ENCODE peak calls at places on chromosomes 5 and 9, in six cellular contexts. W is naive thymus-derived CD4-positive, alpha-beta T cell; L is psoas muscle; A is endothelial cell of umbilical vein; H is transverse colon; E is OCI-LY7. I is an unnamed sample. For H3K4me1, the result is how much of the 10 kb centered on the place peaks cover.

GRCh38 chr9:14533867-14534650 is 159.2 kb downstream of the ZDHHC21 start:
- DNase-seq in H (no peak), E (no peak), W (no peak), A (no peak), L (no peak), I (no peak)

GRCh38 chr9:14207352-14207995 is 106.5 kb downstream of the NFIB start:
- DNase-seq in W (no peak), L (no peak), E (no peak), H (no peak), A (no peak), I (no peak)

GRCh38 chr9:84340535-84340934 is at the start of gene SLC28A3:
- DNase-seq in H (peak), E (no peak), L (no peak), W (no peak), A (no peak), I (no peak)

GRCh38 chr5:168364738-168365550 is 73.5 kb downstream of the WWC1 start:
- DNase-seq in H (no peak), L (no peak), E (no peak), W (no peak), A (no peak), I (no peak)

GRCh38 chr5:125408582-125409069 is 662.2 kb upstream of the ZNF608 start:
- DNase-seq in A (peak), E (no peak), W (no peak), L (peak), H (peak), I (no peak)

GRCh38 chr5:56535347-56535746 is 280.0 kb upstream of the MAP3K1 start:
- DNase-seq in L (no peak), W (no peak), A (no peak), H (no peak), E (no peak), I (no peak)

GRCh38 chr5:9558319-9558965 is 12.6 kb upstream of the SEMA5A start:
- DNase-seq in L (no peak), W (no peak), E (no peak), H (peak), A (no peak), I (no peak)

GRCh38 chr9:2285411-2285810 is 270.3 kb downstream of the SMARCA2 start:
- DNase-seq in L (no peak), H (no peak), W (no peak), E (no peak), A (no peak), I (no peak)

GRCh38 chr9:89139450-89139849 is 39.2 kb downstream of the SHC3 start:
- DNase-seq in L (no peak), W (no peak), H (no peak), E (no peak), A (peak), I (no peak)

GRCh38 chr9:97468658-97469448 is 32.6 kb upstream of the TMOD1 start:
- DNase-seq in H (peak), A (peak), W (peak), E (peak), L (peak), I (no peak)

GRCh38 chr9:84597131-84597530 is 72.4 kb upstream of the NTRK2 start:
- DNase-seq in L (no peak), H (no peak), W (no peak), E (no peak), A (no peak), I (no peak)

GRCh38 chr5:59095480-59095879 is 512.6 kb downstream of the RAB3C start:
- DNase-seq in E (no peak), W (no peak), L (no peak), H (no peak), A (no peak), I (no peak)

GRCh38 chr9:97046228-97046627 is 7.3 kb upstream of the CTSV start:
- DNase-seq in E (no peak), L (no peak), H (peak), W (no peak), A (no peak), I (no peak)

GRCh38 chr5:42953061-42953460 is 87.1 kb downstream of the ANXA2R start:
- DNase-seq in W (no peak), E (no peak), L (no peak), H (no peak), A (peak), I (no peak)

GRCh38 chr9:81069923-81070322 is 619.4 kb downstream of the TLE1 start:
- DNase-seq in A (no peak), L (no peak), W (no peak), E (no peak), H (no peak), I (no peak)

GRCh38 chr5:74019923-74020322 is 393.9 kb downstream of the ARHGEF28 start:
- DNase-seq in L (no peak), H (no peak), W (no peak), E (no peak), A (no peak), I (no peak)

GRCh38 chr5:173915310-173916005 is 27.3 kb downstream of the CPEB4 start:
- DNase-seq in W (no peak), L (no peak), H (no peak), A (no peak), E (no peak), I (no peak)

GRCh38 chr5:97628011-97628410 is 445.0 kb upstream of the RIOK2 start:
- DNase-seq in H (no peak), L (no peak), E (no peak), A (no peak), W (no peak), I (no peak)

GRCh38 chr5:128290152-128290858 is 206.7 kb downstream of the SLC12A2 start:
- DNase-seq in L (no peak), H (no peak), W (no peak), E (no peak), A (no peak), I (no peak)

GRCh38 chr5:15664961-15665360 is 165.0 kb downstream of the FBXL7 start:
- DNase-seq in H (no peak), L (no peak), W (no peak), A (no peak), E (no peak), I (no peak)

GRCh38 chr5:167020418-167020817 is 1271.0 kb upstream of the WWC1 start:
- DNase-seq in A (no peak), W (no peak), H (no peak), E (no peak), L (no peak), I (no peak)

GRCh38 chr9:347667-348292 is 133.1 kb downstream of the DOCK8 start:
- DNase-seq in L (no peak), H (no peak), W (no peak), A (peak), E (peak), I (no peak)

GRCh38 chr5:73282383-73282782 is 109.4 kb downstream of the TMEM174 start:
- DNase-seq in L (no peak), H (no peak), W (no peak), A (peak), E (no peak), I (no peak)

GRCh38 chr9:137972355-137972987 is 94.9 kb downstream of the CACNA1B start:
- DNase-seq in H (no peak), L (no peak), E (no peak), W (no peak), A (no peak), I (no peak)

GRCh38 chr5:79200573-79201183 is 35.3 kb upstream of the JMY start:
- DNase-seq in E (peak), A (no peak), L (no peak), W (no peak), H (no peak), I (peak)

GRCh38 chr5:107381189-107381856 is 289.4 kb downstream of the EFNA5 start:
- DNase-seq in W (no peak), E (no peak), L (peak), H (no peak), A (no peak), I (no peak)

GRCh38 chr5:133467325-133467700 is 145.0 kb downstream of the FSTL4 start:
- DNase-seq in H (no peak), E (no peak), A (no peak), W (no peak), L (no peak), I (peak)

GRCh38 chr5:107558951-107559350 is 111.8 kb downstream of the EFNA5 start:
- DNase-seq in W (no peak), H (no peak), E (no peak), L (no peak), A (no peak), I (no peak)

GRCh38 chr5:98585661-98586310 is 187.7 kb upstream of the RGMB start:
- DNase-seq in L (no peak), H (no peak), A (no peak), W (no peak), E (no peak), I (no peak)

GRCh38 chr9:118091676-118092490 is 387.7 kb downstream of the TLR4 start:
- DNase-seq in W (no peak), A (no peak), H (no peak), E (no peak), L (no peak), I (no peak)

GRCh38 chr9:124453586-124454191 is 3.4 kb downstream of the ADGRD2 start:
- DNase-seq in E (no peak), H (peak), A (no peak), W (no peak), L (no peak), I (no peak)

GRCh38 chr5:134634227-134634626 is 1.6 kb upstream of the SAR1B start:
- DNase-seq in E (no peak), W (no peak), L (no peak), A (no peak), H (no peak), I (no peak)

DNA sequence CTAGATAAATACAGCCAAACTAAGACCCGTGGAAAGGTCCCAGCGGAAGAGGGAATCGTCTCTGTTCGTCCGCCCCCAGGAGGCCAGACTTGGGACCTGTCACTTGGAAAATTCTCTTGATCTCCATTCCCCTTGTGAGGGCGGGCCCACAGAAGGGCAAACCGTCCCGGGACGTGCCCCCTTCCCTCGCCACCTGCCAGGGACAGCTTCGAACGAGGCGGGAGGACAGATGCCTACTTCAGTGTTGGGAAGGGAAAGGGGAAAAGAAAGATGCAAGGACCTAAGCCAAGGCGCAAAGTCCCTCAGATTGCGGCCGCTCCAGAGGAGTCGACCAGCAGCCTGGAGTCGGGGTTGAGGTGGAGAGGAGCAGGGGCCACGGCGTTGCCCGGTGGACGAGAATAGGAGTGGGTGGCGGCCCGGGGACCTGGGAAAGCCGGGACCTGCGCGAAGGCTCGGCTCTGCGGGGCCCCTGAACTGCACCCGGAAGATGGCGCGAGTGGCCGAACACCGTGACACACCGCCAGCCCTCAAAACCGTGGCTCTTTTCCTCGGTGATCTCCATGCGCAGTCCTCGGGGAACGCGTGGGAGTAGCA is 4.4 kb upstream of the EBF1 start:
- DNase-seq in H (no peak), A (no peak), L (no peak), E (no peak), W (no peak), I (no peak)
- H3K4me3 ChIP-seq in H (no peak), A (no peak), L (no peak), E (no peak), W (no peak), I (no peak)

GRCh38 chr9:131416509-131416908 is 22.6 kb downstream of the PRRC2B start:
- DNase-seq in A (no peak), H (no peak), E (no peak), L (no peak), W (no peak), I (no peak)
- H3K4me1 ChIP-seq in A (under half), H (under half), E (under half), L (half or more), W (half or more), I (half or more)

DNA sequence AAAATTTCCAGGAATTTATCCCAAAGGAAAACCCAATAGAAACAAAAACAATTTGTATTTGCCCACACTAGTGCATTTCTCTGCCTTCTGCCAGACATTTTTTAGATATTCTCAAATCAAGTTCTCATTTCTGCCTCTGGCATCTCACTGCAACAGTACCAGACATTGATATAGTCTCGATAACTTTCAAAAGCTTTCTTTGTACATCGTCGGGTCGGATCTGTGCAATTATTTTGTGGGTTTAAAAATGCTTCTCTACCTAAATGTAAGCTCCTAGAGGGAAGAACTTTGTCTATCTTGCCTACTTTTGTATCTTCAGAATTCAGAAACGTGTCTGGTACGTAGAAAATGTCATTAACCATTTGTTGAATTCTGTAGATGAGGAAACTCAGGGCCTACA is 125.5 kb upstream of the LIFR start:
- DNase-seq in A (no peak), W (no peak), L (no peak), E (no peak), H (no peak), I (no peak)
- H3K4me3 ChIP-seq in A (no peak), W (no peak), L (no peak), E (no peak), H (no peak), I (no peak)

GRCh38 chr5:373710-374602 is 52.4 kb downstream of the AHRR start:
- DNase-seq in A (peak), W (peak), H (peak), L (peak), E (no peak), I (peak)
- H3K4me1 ChIP-seq in A (under half), W (under half), H (under half), L (under half), E (under half), I (under half)

DNA sequence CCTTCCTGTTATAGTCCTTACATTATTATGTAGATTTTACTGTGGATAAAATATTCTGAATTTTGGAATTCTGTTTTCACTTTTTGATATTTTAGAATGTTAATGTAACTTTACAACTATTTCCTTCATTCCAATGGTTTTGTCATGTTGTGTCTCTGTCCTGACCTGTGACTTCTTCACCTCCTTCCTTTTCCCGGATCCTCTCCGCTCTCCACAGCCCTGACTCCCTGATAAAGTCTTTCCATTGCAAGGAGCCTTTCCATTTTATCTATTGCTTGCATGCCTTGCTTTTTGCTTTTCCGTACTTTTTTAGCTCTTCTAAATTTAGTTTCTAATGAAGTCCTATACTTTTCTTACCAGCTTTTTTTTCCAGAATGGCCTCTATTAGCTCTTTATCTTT is 117.6 kb upstream of the ARRDC3 start:
- DNase-seq in E (no peak), A (no peak), L (no peak), H (no peak), W (no peak), I (no peak)
- H3K4me3 ChIP-seq in E (no peak), A (no peak), L (no peak), H (no peak), W (no peak), I (no peak)

GRCh38 chr5:102767864-102768263 is 12.8 kb downstream of the PAM start:
- DNase-seq in L (no peak), W (no peak), A (no peak), E (no peak), H (no peak), I (no peak)

GRCh38 chr5:102777099-102777498 is 22.0 kb downstream of the PAM start:
- DNase-seq in H (no peak), L (no peak), E (no peak), W (no peak), A (no peak), I (no peak)

GRCh38 chr5:102770803-102771202 is 15.7 kb downstream of the PAM start:
- DNase-seq in A (no peak), H (no peak), W (no peak), L (no peak), E (no peak), I (no peak)

GRCh38 chr5:102771435-102771834 is 16.3 kb downstream of the PAM start:
- DNase-seq in L (no peak), H (no peak), E (no peak), W (no peak), A (peak), I (no peak)

DNA sequence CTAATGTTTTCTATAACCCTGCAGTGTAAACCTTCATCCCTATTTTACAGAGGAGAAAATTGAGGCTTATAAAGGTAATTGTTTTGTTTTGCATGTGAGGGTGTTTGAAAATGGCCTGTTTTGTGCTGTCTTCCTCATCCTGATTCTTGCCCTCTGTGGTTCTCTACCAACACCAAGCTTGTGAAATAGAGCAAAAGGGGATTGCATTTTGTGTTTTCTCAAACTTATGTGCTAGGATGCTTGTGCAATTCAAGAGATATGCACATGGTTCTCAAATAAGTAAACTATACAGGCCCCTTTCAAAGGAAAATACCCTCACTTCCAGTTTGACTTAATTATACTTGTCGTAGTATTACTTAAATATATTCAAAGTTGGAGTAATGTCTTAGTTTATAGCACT is 17.2 kb downstream of the PAM start:
- DNase-seq in W (no peak), E (no peak), A (no peak), H (no peak), L (no peak), I (no peak)
- H3K4me1 ChIP-seq in W (under half), E (under half), A (under half), H (under half), L (under half), I (under half)

DNA sequence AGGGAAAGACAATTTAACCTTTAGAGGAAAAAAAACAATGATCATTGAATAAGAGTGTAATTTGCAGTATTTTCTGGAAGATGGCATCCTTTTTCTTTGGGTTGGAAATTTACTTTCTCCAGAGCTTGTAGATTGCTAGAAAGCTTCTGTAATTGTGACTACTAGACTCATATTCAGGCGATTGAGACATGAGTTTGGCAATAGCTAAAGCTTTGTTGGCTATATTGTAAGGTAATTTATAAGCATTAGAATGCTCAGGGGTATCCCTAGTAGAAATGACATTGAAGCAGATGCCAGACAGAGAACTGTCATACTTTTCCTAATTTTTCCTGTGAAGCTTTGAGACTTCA is 115.3 kb downstream of the UNC13B start:
- DNase-seq in A (peak), L (no peak), H (no peak), E (no peak), W (no peak), I (no peak)
- H3K4me3 ChIP-seq in A (no peak), L (peak), H (no peak), E (no peak), W (no peak), I (no peak)

GRCh38 chr5:172901788-172902496 is 57.3 kb upstream of the RPL26L1 start:
- DNase-seq in W (no peak), E (no peak), L (no peak), A (no peak), H (no peak), I (no peak)

GRCh38 chr5:172898513-172899369 is 60.5 kb upstream of the RPL26L1 start:
- DNase-seq in L (no peak), A (no peak), E (no peak), H (no peak), W (no peak), I (no peak)

GRCh38 chr5:172897691-172898512 is 61.3 kb upstream of the RPL26L1 start:
- DNase-seq in A (peak), E (no peak), H (no peak), L (peak), W (no peak), I (no peak)

GRCh38 chr5:172901012-172901780 is 58.0 kb upstream of the RPL26L1 start:
- DNase-seq in L (peak), H (peak), A (peak), W (no peak), E (no peak), I (no peak)

DNA sequence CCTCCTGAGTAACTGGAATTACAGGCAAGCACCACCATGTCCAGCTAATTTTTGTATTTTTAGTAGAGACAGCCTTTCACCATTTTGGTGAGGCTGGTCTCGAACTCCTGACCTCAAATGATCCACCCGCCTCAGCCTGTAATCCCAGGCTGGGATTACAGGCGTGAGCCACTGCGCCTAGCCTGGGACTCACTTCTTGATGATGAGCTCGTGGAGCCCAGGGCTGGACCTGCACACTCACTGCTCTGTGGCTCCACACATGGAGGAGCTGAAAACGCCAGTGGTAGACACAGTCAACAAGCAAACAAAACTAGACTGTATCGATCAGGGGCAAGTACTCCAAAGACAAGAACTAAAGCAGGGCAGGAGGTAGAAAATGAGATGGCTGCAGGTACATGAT is 59.8 kb upstream of the RPL26L1 start:
- DNase-seq in A (no peak), L (no peak), E (no peak), W (no peak), H (no peak), I (no peak)
- H3K4me1 ChIP-seq in A (half or more), L (half or more), E (under half), W (under half), H (under half), I (under half)

I was measured in CD4-positive, alpha-beta memory T cell.